ENCODE peak calls at places on chromosomes 1 and 21, in four cellular contexts. O is prostate gland, E is transverse colon, H is Peyer's patch. J is an unnamed sample. For H3K36me3, the result is how much of the 10 kb centered on the place peaks cover.

GRCh38 chr1:40717960-40718359 is 26.5 kb downstream of the NFYC start:
- DNase-seq in O (no peak), E (no peak), H (no peak), J (no peak)

GRCh38 chr1:93328809-93329477 is 16.8 kb upstream of the DR1 start:
- DNase-seq in O (no peak), E (peak), H (no peak), J (no peak)

GRCh38 chr21:20551939-20552338 is 446.3 kb upstream of the NCAM2 start:
- DNase-seq in O (no peak), E (no peak), H (no peak), J (no peak)

GRCh38 chr1:230077011-230077410 is 10.0 kb downstream of the GALNT2 start:
- DNase-seq in O (no peak), E (no peak), H (peak), J (no peak)

GRCh38 chr1:38025664-38026063 is 13.1 kb downstream of the UTP11 start:
- DNase-seq in O (no peak), E (no peak), H (no peak), J (no peak)

GRCh38 chr1:54013393-54014008 is 4.5 kb downstream of the LDLRAD1 start:
- DNase-seq in O (no peak), E (no peak), H (no peak), J (no peak)

GRCh38 chr1:27536767-27537166 is 46.8 kb upstream of the WASF2 start:
- DNase-seq in O (no peak), E (peak), H (no peak), J (peak)

GRCh38 chr1:245984390-245985155 is 522.5 kb downstream of the SMYD3 start:
- DNase-seq in O (no peak), E (no peak), H (no peak), J (peak)

GRCh38 chr1:206117151-206117948 is at the start of gene AVPR1B:
- DNase-seq in O (peak), E (peak), H (peak), J (peak)

GRCh38 chr1:173301507-173301906 is 94.4 kb upstream of the TNFSF4 start:
- DNase-seq in O (no peak), E (no peak), H (no peak), J (no peak)

GRCh38 chr1:210384625-210385024 is 55.9 kb downstream of the HHAT start:
- DNase-seq in O (no peak), E (no peak), H (no peak), J (no peak)

GRCh38 chr1:201468844-201469644 is at the start of gene PHLDA3:
- DNase-seq in O (peak), E (peak), H (peak), J (peak)

GRCh38 chr1:181676269-181676668 is 193.0 kb downstream of the CACNA1E start:
- DNase-seq in O (no peak), E (peak), H (peak), J (peak)

GRCh38 chr1:171366099-171366498 is 52.1 kb downstream of the FMO4 start:
- DNase-seq in O (no peak), E (no peak), H (no peak), J (no peak)

DNA sequence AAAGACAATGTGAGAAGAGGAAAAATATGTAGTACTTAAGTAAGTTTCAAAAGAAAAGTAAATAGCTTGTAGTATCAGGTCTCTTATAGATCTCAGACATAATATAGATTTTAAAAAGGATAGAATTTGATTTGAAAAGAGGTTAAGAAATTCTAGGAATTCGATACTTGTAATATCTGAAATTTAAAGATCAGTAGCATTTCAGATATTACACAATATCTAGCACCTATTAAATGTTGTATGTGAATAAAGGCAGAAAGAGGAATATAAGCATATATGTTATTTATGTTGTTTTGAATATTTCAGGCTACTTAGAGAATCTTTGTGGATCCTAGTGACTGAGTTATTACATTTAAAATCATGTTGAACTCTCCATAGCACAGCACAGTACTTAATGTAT is 35.0 kb upstream of the METTL18 start:
- DNase-seq in O (no peak), E (no peak), H (no peak), J (no peak)
- H3K36me3 ChIP-seq in O (under half), E (under half), H (under half), J (under half)

DNA sequence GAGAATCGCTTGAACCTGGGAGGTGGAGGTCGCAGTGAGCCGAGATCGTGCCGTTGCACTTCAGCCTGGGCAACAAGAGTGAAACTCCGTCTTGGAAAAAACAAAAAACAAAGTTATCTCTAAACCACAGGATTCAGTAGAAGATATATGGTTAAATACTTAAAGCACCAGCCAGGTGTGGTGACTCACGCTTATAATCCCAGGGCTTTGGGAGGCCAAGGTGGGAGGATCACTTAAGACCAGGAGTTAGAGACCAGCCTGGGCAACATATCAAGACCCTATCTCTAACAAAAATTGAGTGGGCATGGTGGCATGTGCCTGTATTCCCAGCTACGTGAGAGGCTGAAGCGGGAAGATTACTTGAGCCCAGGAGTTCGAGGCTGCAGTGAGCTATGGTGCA is 5.6 kb downstream of the NECAP2 start:
- DNase-seq in O (no peak), E (no peak), H (no peak), J (no peak)
- TF ChIP-seq POLR2A in O (no peak), E (no peak), H (no peak), J (no peak)

GRCh38 chr1:179870870-179871269 is 6.7 kb downstream of the TOR1AIP2 start:
- DNase-seq in O (no peak), E (no peak), H (no peak), J (no peak)
- H3K36me3 ChIP-seq in O (under half), E (under half), H (under half), J (under half)

DNA sequence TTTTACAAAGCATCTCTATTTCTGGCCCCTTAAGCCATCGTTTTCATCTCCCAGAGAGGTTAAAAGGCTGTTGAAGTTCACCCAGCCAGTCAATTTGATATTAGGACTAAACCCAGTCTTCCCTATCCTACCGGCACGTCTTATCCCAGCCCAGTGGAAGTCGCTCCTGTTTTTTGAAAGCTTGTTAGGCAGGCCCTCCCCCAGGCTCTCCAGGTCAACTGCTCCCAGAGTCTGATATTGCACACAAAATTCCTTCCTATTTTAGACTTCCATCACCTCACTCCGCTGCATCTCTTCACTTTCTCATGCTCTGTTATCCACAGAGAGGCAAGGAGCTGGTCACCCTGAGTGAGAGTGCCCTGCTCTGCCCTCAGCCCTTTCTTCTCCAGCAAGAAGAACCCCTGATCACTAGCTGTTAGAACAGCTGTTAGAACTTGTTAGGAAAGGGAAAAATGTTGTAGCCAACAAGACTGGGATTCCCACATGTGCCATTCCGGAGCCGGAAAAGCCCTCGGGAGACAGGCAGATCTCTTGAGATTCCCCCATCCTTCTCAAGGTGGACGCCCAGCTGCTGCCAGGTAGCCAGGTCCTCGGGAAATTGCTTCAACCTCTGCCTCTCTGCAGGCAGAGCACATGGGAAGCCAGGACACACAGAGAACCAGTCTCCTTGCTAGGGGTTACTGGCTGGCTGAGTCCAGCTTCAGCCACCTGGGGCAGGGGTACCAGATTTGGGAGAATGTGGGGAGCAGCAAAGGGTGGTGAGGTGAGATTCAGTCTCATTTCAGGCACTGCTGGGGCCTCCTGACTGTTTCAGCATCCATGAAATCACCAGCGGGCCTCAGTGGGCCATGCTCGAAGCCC is 25.7 kb downstream of the PLXNA2 start:
- DNase-seq in O (no peak), E (no peak), H (no peak), J (no peak)
- TF ChIP-seq POLR2A in O (no peak), E (no peak), H (no peak), J (no peak)

GRCh38 chr1:1398677-1399186 is 403 bp downstream of the CCNL2 start:
- DNase-seq in O (no peak), E (no peak), H (no peak), J (no peak)
- H3K36me3 ChIP-seq in O (under half), E (under half), H (under half), J (under half)

DNA sequence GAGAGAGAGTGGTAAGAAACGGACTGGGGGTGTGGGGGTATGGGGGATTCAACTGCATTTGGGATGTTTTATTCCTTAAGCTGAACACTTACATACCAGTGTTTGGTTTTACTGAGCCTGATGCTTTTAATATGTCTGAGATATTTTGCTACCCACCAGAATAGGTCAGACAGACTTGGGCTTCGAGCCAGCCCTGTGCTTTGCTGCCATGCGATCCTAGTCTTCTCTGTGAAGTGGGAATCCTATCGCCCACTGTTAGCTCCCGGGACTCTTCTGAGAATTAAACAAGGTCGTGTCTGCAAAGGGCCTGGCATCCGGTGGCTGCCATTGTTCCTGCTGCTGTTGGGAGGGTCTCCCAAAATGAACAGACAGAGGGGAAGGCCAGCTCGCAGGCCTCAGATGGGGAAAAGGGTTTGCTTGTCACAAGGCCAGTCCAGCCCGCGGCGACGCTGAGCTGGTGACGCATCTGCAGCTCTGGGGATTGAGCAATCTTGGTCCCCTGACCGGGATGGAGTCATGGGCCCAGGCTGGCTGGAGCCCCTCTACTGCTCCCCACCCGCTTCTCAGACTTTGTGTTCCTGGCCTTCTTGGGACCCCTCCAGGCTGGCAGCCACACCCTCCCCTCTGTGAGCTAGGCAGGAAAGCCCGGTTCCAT is 26.9 kb upstream of the ECE1 start:
- DNase-seq in O (no peak), E (peak), H (peak), J (peak)
- TF ChIP-seq POLR2A in O (no peak), E (no peak), H (no peak), J (no peak)

GRCh38 chr1:114333670-114334069 is 177.3 kb downstream of the TRIM33 start:
- DNase-seq in O (no peak), E (no peak), H (no peak), J (no peak)

GRCh38 chr1:114334297-114334696 is 176.7 kb downstream of the TRIM33 start:
- DNase-seq in O (no peak), E (no peak), H (no peak), J (no peak)

GRCh38 chr1:114336360-114336759 is 174.6 kb downstream of the TRIM33 start:
- DNase-seq in O (no peak), E (no peak), H (no peak), J (no peak)

GRCh38 chr1:114337417-114337816 is 173.6 kb downstream of the TRIM33 start:
- DNase-seq in O (no peak), E (no peak), H (no peak), J (no peak)

GRCh38 chr1:114335273-114335672 is 175.7 kb downstream of the TRIM33 start:
- DNase-seq in O (no peak), E (no peak), H (no peak), J (no peak)
- H3K36me3 ChIP-seq in O (under half), E (under half), H (under half), J (under half)

GRCh38 chr1:156500847-156501686 is 492 bp upstream of the MEF2D start:
- DNase-seq in O (peak), E (peak), H (peak), J (peak)

GRCh38 chr1:156499194-156499702 is 1.3 kb downstream of the MEF2D start:
- DNase-seq in O (no peak), E (peak), H (peak), J (peak)

GRCh38 chr1:156502396-156502748 is 1.8 kb upstream of the MEF2D start:
- DNase-seq in O (no peak), E (no peak), H (no peak), J (no peak)

GRCh38 chr1:156499703-156500577 is 635 bp downstream of the MEF2D start:
- DNase-seq in O (no peak), E (peak), H (peak), J (peak)

GRCh38 chr1:156500578-156500846 is at the start of gene MEF2D:
- DNase-seq in O (no peak), E (no peak), H (no peak), J (peak)
- TF ChIP-seq POLR2A in O (peak), E (no peak), H (no peak), J (peak)

GRCh38 chr1:119711804-119712341 is at the start of gene PHGDH:
- DNase-seq in O (peak), E (peak), H (peak), J (peak)
- H3K36me3 ChIP-seq in O (under half), E (under half), H (under half), J (under half)